ENCODE peak calls at places on chromosome 18, in seven cellular contexts. S is stomach, F is dorsolateral prefrontal cortex, P is coronary artery, B is RWPE1, J is PC-9, C is choroid plexus epithelial cell. H is an unnamed sample.

GRCh38 chr18:42931501-42931900 is 184.0 kb downstream of the RIT2 start:
- DNase-seq in S (no peak), F (no peak), P (no peak), B (no peak), J (no peak), C (peak; percentile 82), H (no peak)

GRCh38 chr18:57436193-57436964 is 1.2 kb downstream of the ONECUT2 start:
- DNase-seq in S (no peak), F (peak; percentile 45), P (no peak), B (no peak), J (no peak), C (no peak), H (no peak)

GRCh38 chr18:12907258-12907925 is 23.4 kb upstream of the PTPN2 start:
- DNase-seq in S (no peak), F (no peak), P (no peak), B (no peak), J (no peak), C (peak; percentile 59), H (no peak)

GRCh38 chr18:49059028-49059670 is 108.4 kb upstream of the SMAD7 start:
- DNase-seq in S (no peak), F (no peak), P (no peak), B (no peak), J (no peak), C (peak; percentile 65), H (no peak)

GRCh38 chr18:9890957-9891356 is 5.2 kb downstream of the TXNDC2 start:
- DNase-seq in S (no peak), F (no peak), P (no peak), B (no peak), J (no peak), C (no peak), H (no peak)

GRCh38 chr18:22164337-22165048 is 4.9 kb upstream of the GATA6 start:
- DNase-seq in S (peak; percentile 48), F (no peak), P (no peak), B (no peak), J (no peak), C (no peak), H (no peak)

GRCh38 chr18:24736686-24737085 is 276.2 kb downstream of the HRH4 start:
- DNase-seq in S (no peak), F (no peak), P (no peak), B (no peak), J (no peak), C (no peak), H (no peak)

GRCh38 chr18:50099725-50100414 is 95.1 kb downstream of the MYO5B start:
- DNase-seq in S (no peak), F (no peak), P (no peak), B (peak; percentile 45), J (no peak), C (peak; percentile 25), H (no peak)

GRCh38 chr18:75334869-75335268 is 92.6 kb downstream of the SMIM21 start:
- DNase-seq in S (no peak), F (no peak), P (no peak), B (no peak), J (no peak), C (no peak), H (no peak)

GRCh38 chr18:56062931-56063330 is 474.9 kb upstream of the TCF4 start:
- DNase-seq in S (no peak), F (no peak), P (no peak), B (no peak), J (no peak), C (no peak), H (no peak)

GRCh38 chr18:58605027-58606020 is 23.6 kb downstream of the ALPK2 start:
- DNase-seq in S (no peak), F (no peak), P (no peak), B (no peak), J (no peak), C (peak; percentile 94), H (no peak)

GRCh38 chr18:52588916-52589315 is 248.9 kb downstream of the DCC start:
- DNase-seq in S (no peak), F (no peak), P (no peak), B (no peak), J (no peak), C (peak; percentile 16), H (no peak)

GRCh38 chr18:41643427-41643826 is 311.6 kb upstream of the PIK3C3 start:
- DNase-seq in S (no peak), F (no peak), P (no peak), B (no peak), J (no peak), C (no peak), H (no peak)

GRCh38 chr18:34098109-34098508 is 126.6 kb downstream of the NOL4 start:
- DNase-seq in S (no peak), F (no peak), P (no peak), B (no peak), J (no peak), C (no peak), H (no peak)

GRCh38 chr18:21841570-21841969 is 101.0 kb downstream of the MIB1 start:
- DNase-seq in S (no peak), F (no peak), P (no peak), B (no peak), J (no peak), C (no peak), H (no peak)

GRCh38 chr18:63051928-63052327 is 267.6 kb downstream of the BCL2 start:
- DNase-seq in S (no peak), F (no peak), P (no peak), B (no peak), J (no peak), C (no peak), H (no peak)

GRCh38 chr18:55113800-55114199 is 154.5 kb upstream of the CCDC68 start:
- DNase-seq in S (no peak), F (no peak), P (no peak), B (no peak), J (no peak), C (no peak), H (no peak)

GRCh38 chr18:21363411-21363810 is 121.4 kb downstream of the GREB1L start:
- DNase-seq in S (no peak), F (no peak), P (no peak), B (no peak), J (no peak), C (no peak), H (no peak)

GRCh38 chr18:57461652-57462269 is 26.6 kb downstream of the ONECUT2 start:
- DNase-seq in S (no peak), F (no peak), P (no peak), B (no peak), J (no peak), C (no peak), H (no peak)

GRCh38 chr18:35777042-35777441 is 195.4 kb upstream of the RMP24 start:
- DNase-seq in S (no peak), F (no peak), P (no peak), B (no peak), J (peak; percentile 4), C (no peak), H (no peak)
- TF ChIP-seq CTCF in S (no peak), F (no peak), P (no peak), B (no peak), J (peak; percentile 36), C (peak; percentile 19), H (no peak)

GRCh38 chr18:27428120-27428519 is 243.0 kb upstream of the CHST9 start:
- DNase-seq in S (no peak), F (no peak), P (no peak), B (no peak), J (no peak), C (peak; percentile 13), H (no peak)

GRCh38 chr18:27428716-27429475 is 243.8 kb upstream of the CHST9 start:
- DNase-seq in S (no peak), F (no peak), P (no peak), B (no peak), J (no peak), C (no peak), H (no peak)

DNA sequence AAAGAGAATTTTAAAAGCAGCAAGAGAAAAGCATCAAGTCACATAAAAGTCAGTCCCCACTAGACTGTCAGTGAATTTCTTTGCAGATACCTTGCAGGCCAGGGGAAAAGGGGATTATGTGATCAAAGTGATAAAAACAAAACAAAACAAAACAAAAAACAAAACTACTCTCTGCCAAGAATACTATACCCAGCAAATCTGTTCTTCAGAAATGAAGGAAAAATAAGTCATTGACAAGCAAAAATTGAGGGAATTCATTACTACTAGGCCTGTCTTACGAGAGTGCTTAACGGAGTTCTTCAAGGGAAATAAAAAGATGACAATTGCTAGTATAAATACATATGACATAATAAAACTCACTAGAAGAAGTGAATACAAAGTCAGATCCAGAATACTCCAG is 245.5 kb upstream of the CHST9 start:
- DNase-seq in S (no peak), F (no peak), P (no peak), B (no peak), J (no peak), C (no peak), H (no peak)
- TF ChIP-seq CTCF in S (no peak), F (no peak), P (no peak), B (no peak), J (no peak), C (no peak), H (no peak)

GRCh38 chr18:32550958-32551357 is 80.3 kb upstream of the GAREM1 start:
- DNase-seq in S (no peak), F (no peak), P (no peak), B (no peak), J (no peak), C (peak; percentile 13), H (no peak)
- TF ChIP-seq CTCF in S (no peak), F (no peak), P (no peak), B (no peak), J (no peak), C (peak; percentile 50), H (peak; percentile 35)

DNA sequence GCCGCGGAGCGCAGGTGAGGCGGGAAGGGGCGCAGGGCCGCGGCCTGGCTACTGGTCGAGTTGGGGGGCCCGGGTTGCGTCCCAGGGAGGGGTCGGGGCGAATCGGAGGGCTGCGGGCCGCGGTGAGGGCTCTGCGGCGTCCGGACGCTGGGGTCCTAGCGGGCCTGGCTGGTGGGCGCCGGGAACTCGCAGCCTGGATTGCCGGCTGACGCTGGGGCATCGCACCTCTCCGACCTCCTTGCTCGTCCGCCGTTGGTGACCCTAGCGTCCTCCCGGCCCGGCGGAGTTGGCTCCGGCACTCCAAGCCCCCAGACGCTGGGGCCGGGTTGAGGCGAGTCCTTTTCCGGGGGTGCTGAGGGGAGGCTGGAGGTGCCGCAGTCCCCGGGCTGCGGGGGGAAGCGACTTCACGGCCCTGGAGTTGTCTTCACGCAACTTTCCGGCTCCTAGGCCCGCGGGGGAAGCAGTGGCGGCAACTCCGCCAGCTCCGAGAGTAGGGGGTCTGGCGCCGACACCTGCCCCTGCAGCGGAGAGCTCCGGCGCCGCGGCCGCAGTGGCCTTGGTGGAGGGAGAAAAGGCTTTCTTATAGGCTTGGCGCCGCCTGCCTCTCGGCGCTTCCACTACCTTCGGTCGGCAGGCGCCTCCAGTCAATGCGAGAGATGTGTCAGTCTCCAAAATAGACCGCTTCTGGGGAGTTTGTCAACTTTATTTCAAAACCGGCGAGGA is 70.3 kb downstream of the HAUS1 start:
- DNase-seq in S (peak; percentile 31), F (peak; percentile 52), P (no peak), B (peak; percentile 32), J (no peak), C (peak; percentile 61), H (peak; percentile 34)
- TF ChIP-seq CTCF in S (no peak), F (no peak), P (no peak), B (no peak), J (no peak), C (peak; percentile 31), H (no peak)

H was measured in progenitor cell of endocrine pancreas.